ENCODE peak calls at places on chromosomes 16 and 17, in four cellular contexts. X, V, N and T are unnamed samples.

GRCh38 chr17:12048843-12049473 is 28.3 kb downstream of the MAP2K4 start:
- DNase-seq in X (no peak), N (no peak), V (no peak), T (no peak)

GRCh38 chr17:81517339-81518112 is 4.9 kb upstream of the ACTG1 start:
- DNase-seq in X (no peak), V (no peak), N (no peak), T (no peak)

GRCh38 chr16:87877942-87878507 is 8.7 kb upstream of the SLC7A5 start:
- DNase-seq in N (no peak), V (no peak), X (no peak), T (no peak)

GRCh38 chr16:86802013-86802412 is 223.7 kb downstream of the FOXL1 start:
- DNase-seq in X (no peak), N (no peak), V (no peak), T (no peak)

GRCh38 chr17:38353084-38353604 is 1.5 kb downstream of the SOCS7 start:
- DNase-seq in N (no peak), V (no peak), X (no peak), T (no peak)

GRCh38 chr16:61887903-61888302 is 148.3 kb downstream of the CDH8 start:
- DNase-seq in V (no peak), N (no peak), X (peak), T (no peak)

GRCh38 chr16:71282943-71283342 is 6.3 kb downstream of the CMTR2 start:
- DNase-seq in X (no peak), N (no peak), V (no peak), T (no peak)

GRCh38 chr17:35051579-35052239 is 11.8 kb downstream of the RFFL start:
- DNase-seq in V (peak), X (no peak), N (peak), T (no peak)

GRCh38 chr16:1825381-1825863 is 1.2 kb downstream of the HAGH start:
- DNase-seq in N (peak), X (no peak), V (no peak), T (no peak)

GRCh38 chr17:71792966-71793365 is 327.9 kb upstream of the SOX9 start:
- DNase-seq in X (no peak), V (peak), N (no peak), T (no peak)

GRCh38 chr16:27254262-27254811 is 14.2 kb downstream of the NSMCE1 start:
- DNase-seq in V (no peak), X (no peak), N (no peak), T (no peak)

GRCh38 chr16:27256861-27257260 is 11.7 kb downstream of the NSMCE1 start:
- DNase-seq in X (no peak), N (no peak), V (no peak), T (no peak)

GRCh38 chr16:27251561-27252205 is 16.9 kb downstream of the NSMCE1 start:
- DNase-seq in N (no peak), V (no peak), X (no peak), T (no peak)

GRCh38 chr16:27252206-27252585 is 16.4 kb downstream of the NSMCE1 start:
- DNase-seq in V (no peak), X (no peak), N (no peak), T (no peak)

DNA sequence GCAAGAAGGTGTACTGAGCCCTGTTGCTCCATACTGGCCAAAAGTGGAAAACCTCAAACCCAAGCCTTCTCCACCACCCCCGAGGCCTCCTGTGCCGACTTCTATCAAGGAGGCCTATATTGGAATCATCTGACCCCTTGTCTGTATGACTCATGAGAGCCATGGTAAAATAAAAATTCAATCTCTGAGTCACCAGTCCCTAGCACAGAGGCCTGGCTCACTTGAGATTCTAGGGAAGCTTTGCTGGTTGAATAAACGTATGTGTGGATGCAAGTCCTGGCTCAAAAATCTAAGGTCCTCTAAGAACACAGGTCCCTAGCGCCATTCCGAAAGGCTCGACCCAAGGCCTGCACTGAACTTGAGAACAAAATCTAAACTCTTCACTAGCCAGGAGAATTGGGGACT is 15.0 kb downstream of the NSMCE1 start:
- DNase-seq in X (peak), N (no peak), V (peak), T (peak)
- TF ChIP-seq SMC3 in X (no peak), N (no peak), V (no peak), T (no peak)

GRCh38 chr17:60138769-60139437 is 10.9 kb upstream of the CA4 start:
- DNase-seq in V (no peak), N (no peak), X (no peak), T (no peak)
- TF ChIP-seq SMC3 in V (no peak), N (no peak), X (no peak), T (no peak)

GRCh38 chr16:50532576-50532975 is 15.6 kb upstream of the NKD1 start:
- DNase-seq in X (no peak), V (no peak), N (no peak), T (no peak)
- TF ChIP-seq SMC3 in X (no peak), V (no peak), N (no peak), T (no peak)

GRCh38 chr16:4313563-4314531 is 2.0 kb upstream of the GLIS2 start:
- DNase-seq in X (peak), V (no peak), N (peak), T (peak)
- TF ChIP-seq SMC3 in X (peak), V (peak), N (peak), T (peak)

GRCh38 chr17:31679667-31680066 is 179.4 kb downstream of the COPRS start:
- DNase-seq in N (no peak), V (no peak), X (no peak), T (no peak)

GRCh38 chr17:31678431-31678830 is 180.6 kb downstream of the COPRS start:
- DNase-seq in N (no peak), X (no peak), V (peak), T (no peak)

GRCh38 chr17:31680126-31680525 is 178.9 kb downstream of the COPRS start:
- DNase-seq in N (no peak), V (no peak), X (no peak), T (no peak)

GRCh38 chr17:31677036-31677435 is 182.0 kb downstream of the COPRS start:
- DNase-seq in V (no peak), N (no peak), X (no peak), T (no peak)

GRCh38 chr17:31677681-31678080 is 181.4 kb downstream of the COPRS start:
- DNase-seq in X (no peak), V (no peak), N (no peak), T (no peak)
- TF ChIP-seq SMC3 in X (no peak), V (no peak), N (no peak), T (no peak)

GRCh38 chr17:59830846-59831486 is 61.8 kb downstream of the TUBD1 start:
- DNase-seq in N (no peak), V (no peak), X (peak), T (no peak)

GRCh38 chr17:59830007-59830630 is 62.6 kb downstream of the TUBD1 start:
- DNase-seq in V (peak), X (peak), N (no peak), T (no peak)

GRCh38 chr17:59827721-59828477 is 64.8 kb downstream of the TUBD1 start:
- DNase-seq in X (peak), N (no peak), V (no peak), T (no peak)

GRCh38 chr17:59828478-59828760 is 64.3 kb downstream of the TUBD1 start:
- DNase-seq in V (no peak), N (no peak), X (no peak), T (no peak)

DNA sequence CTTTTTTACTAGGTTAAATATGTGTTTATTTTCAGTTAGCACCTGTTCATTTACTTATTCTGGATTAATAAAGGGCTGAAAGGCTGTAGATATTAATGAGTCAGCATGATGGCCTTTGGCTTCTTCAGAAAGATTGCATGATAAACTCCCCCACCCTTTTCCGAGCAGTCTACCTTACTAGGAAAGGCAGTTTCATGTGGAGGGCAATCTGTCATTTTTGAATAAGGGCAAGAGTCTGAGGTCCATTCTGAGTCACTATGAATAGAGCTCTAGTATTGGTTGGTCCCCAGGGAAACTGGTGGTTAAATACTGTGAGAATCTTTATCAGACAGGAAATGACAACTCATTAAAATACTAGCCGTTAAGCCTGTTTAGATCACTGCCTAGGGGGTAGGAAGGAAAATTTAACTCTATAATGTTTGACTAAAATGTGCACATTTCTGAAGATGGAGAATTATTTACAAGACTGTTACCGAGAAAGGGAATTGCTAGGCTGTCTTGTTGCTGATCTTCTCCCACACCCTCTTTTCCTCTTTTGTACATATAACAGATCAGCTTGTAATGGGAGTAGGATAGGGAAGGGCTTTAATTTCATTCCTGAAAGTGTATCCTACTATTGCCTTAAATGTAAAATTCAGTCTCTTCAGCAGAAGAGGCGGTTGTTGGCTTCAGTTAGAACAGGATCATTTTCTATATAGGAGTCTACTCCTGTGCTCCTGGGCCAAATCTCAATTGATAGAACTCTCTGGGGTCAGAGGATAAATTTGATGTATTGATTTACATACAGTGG is 63.3 kb downstream of the TUBD1 start:
- DNase-seq in N (peak), V (peak), X (peak), T (peak)
- TF ChIP-seq SMC3 in N (no peak), V (no peak), X (peak), T (no peak)

GRCh38 chr16:89709716-89710480 is 8.4 kb upstream of the SPATA2L start:
- DNase-seq in N (no peak), V (no peak), X (no peak), T (no peak)
- TF ChIP-seq SMC3 in N (no peak), V (no peak), X (no peak), T (no peak)

GRCh38 chr17:51435641-51436091 is 175.3 kb downstream of the UTP18 start:
- DNase-seq in N (peak), X (peak), V (peak), T (peak)
- TF ChIP-seq SMC3 in N (no peak), X (peak), V (no peak), T (no peak)